ENCODE peak calls at places on chromosome 13, in nine cellular contexts. W is WERI-Rb-1; R is lower lobe of right lung; I is uterus; O is thoracic aorta; B is CD4-positive, alpha-beta memory T cell; X is fibroblast of mammary gland; C is GM23248; N is left ventricle myocardium inferior. T is an unnamed sample.

GRCh38 chr13:100728201-100728600 is 53.6 kb upstream of the TMTC4 start:
- DNase-seq in I (no peak), X (no peak), B (no peak), W (no peak), N (no peak), O (no peak), R (no peak), C (no peak), T (no peak)

GRCh38 chr13:84524586-84524985 is 642.3 kb upstream of the SLITRK1 start:
- DNase-seq in O (no peak), W (no peak), R (no peak), X (no peak), N (no peak), I (no peak), C (no peak), B (no peak), T (no peak)

GRCh38 chr13:21688056-21688455 is 17.2 kb downstream of the FGF9 start:
- DNase-seq in O (no peak), N (no peak), W (no peak), B (no peak), I (no peak), R (no peak), C (no peak), X (no peak), T (no peak)

GRCh38 chr13:114074671-114075315 is 57.6 kb downstream of the RASA3 start:
- DNase-seq in N (no peak), W (no peak), X (no peak), C (no peak), B (no peak), I (peak), R (no peak), O (no peak), T (no peak)

GRCh38 chr13:49679244-49679643 is 12.0 kb downstream of the EBPL start:
- DNase-seq in W (peak), O (no peak), B (no peak), N (no peak), R (no peak), I (no peak), C (peak), X (no peak), T (no peak)

GRCh38 chr13:75749407-75749806 is 113.3 kb downstream of the LMO7 start:
- DNase-seq in O (peak), N (no peak), B (no peak), I (no peak), C (peak), W (no peak), X (peak), R (no peak), T (no peak)

GRCh38 chr13:50320297-50320862 is 305.1 kb downstream of the KCNRG start:
- DNase-seq in N (no peak), O (no peak), R (no peak), X (peak), C (peak), W (no peak), B (no peak), I (no peak), T (no peak)

GRCh38 chr13:106570354-106570822 is 2.5 kb upstream of the ARGLU1 start:
- DNase-seq in N (peak), W (peak), O (peak), B (peak), I (peak), C (peak), R (peak), X (peak), T (peak)

GRCh38 chr13:25821761-25822160 is 230.1 kb downstream of the SHISA2 start:
- DNase-seq in W (no peak), C (no peak), R (no peak), B (no peak), X (no peak), O (no peak), N (no peak), I (no peak), T (no peak)

GRCh38 chr13:30196025-30196424 is 111.3 kb downstream of the KATNAL1 start:
- DNase-seq in X (peak), I (no peak), B (no peak), N (no peak), R (no peak), O (no peak), C (no peak), W (peak), T (no peak)

GRCh38 chr13:30972888-30973377 is 40.5 kb downstream of the TEX26 start:
- DNase-seq in I (no peak), X (no peak), N (no peak), W (no peak), R (no peak), C (peak), O (no peak), B (no peak), T (no peak)

GRCh38 chr13:21625366-21625765 is 21.4 kb upstream of the MICU2 start:
- DNase-seq in C (peak), O (no peak), R (no peak), N (no peak), B (peak), W (no peak), I (no peak), X (peak), T (no peak)

DNA sequence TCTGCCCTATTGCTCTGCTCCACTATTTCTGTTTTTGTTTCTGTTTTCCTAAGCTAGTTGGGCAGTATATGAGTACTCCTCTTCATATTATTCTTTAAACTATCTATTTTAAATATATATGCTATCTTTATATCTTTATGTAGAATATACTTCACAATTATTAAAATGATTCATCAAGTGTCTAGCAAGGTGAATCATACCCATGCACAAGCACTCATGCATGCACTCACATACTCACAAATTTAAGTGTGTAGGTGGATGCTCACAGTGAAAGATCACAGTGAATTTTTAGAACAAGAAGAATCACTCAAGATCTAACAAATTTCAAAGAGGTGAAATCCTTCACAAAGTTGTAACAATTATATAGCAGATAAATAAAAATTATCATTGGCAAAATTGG is 435.6 kb upstream of the SLITRK5 start:
- DNase-seq in W (no peak), B (no peak), X (peak), O (no peak), I (no peak), R (no peak), C (peak), N (no peak), T (no peak)
- H3K4me3 ChIP-seq in W (no peak), B (no peak), X (no peak), O (no peak), I (no peak), R (no peak), C (no peak), N (no peak), T (no peak)

GRCh38 chr13:33284016-33284415 is 1.5 kb downstream of the STARD13 start:
- DNase-seq in R (no peak), W (no peak), O (no peak), X (peak), N (no peak), I (no peak), C (peak), B (no peak), T (no peak)
- H3K4me3 ChIP-seq in R (peak), W (no peak), O (peak), X (peak), N (peak), I (peak), C (peak), B (no peak), T (peak)

GRCh38 chr13:59823495-59823894 is 340.2 kb downstream of the DIAPH3 start:
- DNase-seq in B (no peak), O (no peak), W (no peak), C (peak), N (no peak), R (no peak), X (peak), I (no peak), T (no peak)
- H3K4me3 ChIP-seq in B (no peak), O (no peak), W (no peak), C (peak), N (no peak), R (no peak), X (no peak), I (no peak), T (no peak)

GRCh38 chr13:42337808-42338600 is 66.1 kb downstream of the AKAP11 start:
- DNase-seq in W (no peak), N (no peak), X (no peak), B (no peak), I (no peak), O (no peak), R (no peak), C (no peak), T (no peak)

GRCh38 chr13:42329239-42329638 is 57.3 kb downstream of the AKAP11 start:
- DNase-seq in I (no peak), C (no peak), B (no peak), N (no peak), R (no peak), O (no peak), X (no peak), W (no peak), T (no peak)

GRCh38 chr13:42333613-42334328 is 61.8 kb downstream of the AKAP11 start:
- DNase-seq in C (peak), R (no peak), W (no peak), I (no peak), N (no peak), B (peak), O (no peak), X (peak), T (no peak)

GRCh38 chr13:42330991-42331390 is 59.0 kb downstream of the AKAP11 start:
- DNase-seq in O (no peak), B (no peak), X (peak), W (no peak), N (no peak), R (no peak), C (peak), I (no peak), T (no peak)

DNA sequence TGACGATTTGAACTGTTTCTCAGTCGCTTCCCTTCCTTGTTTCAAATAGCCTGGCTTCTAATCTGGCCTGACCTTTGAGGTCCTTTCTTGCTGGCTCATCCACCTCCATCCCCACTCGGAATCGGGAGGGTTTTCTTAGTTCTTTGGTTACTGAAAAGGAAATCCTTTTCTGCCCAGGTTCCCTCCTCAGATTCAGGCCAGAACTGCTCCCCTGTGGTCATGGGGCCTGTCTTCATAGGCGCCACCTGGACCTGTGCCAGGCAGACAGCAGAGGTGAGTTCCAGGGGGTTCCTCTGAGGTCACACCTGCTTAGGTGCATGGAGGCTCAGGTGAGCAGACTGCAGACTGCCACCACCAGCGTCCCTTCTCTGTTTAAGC is 62.4 kb downstream of the AKAP11 start:
- DNase-seq in W (no peak), X (no peak), N (no peak), B (peak), I (no peak), O (no peak), C (no peak), R (no peak), T (no peak)
- H3K4me3 ChIP-seq in W (no peak), X (no peak), N (no peak), B (no peak), I (no peak), O (no peak), C (no peak), R (no peak), T (no peak)

DNA sequence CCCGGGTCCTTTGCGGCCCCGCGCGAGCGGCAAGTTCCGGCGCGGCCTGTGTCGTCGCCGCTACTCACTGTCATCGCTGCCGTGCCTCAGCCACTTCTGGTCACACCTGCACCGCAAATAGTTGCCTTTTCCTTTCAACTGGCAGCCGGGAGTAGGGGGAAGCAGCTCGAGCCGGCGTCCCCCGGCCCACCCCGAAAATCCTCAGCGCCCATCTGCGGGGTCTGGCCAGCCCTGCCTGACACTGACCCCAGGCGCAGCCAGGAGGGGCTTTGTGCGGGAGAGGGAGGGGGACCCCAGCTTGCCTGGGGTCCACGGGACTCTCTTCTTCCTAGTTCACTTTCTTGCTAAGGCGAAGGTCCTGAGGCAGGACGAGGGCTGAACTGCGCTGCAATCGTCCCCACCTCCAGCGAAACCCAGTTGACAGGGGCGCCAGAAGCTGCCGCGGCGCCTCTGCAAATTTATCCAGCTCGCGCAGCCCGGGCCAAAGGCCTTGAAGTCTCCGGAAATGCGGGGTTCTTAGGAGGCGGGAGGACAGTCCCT is 1.7 kb downstream of the PDX1 start:
- DNase-seq in W (no peak), B (no peak), X (no peak), N (no peak), I (no peak), R (no peak), O (no peak), C (no peak), T (no peak)
- H3K4me3 ChIP-seq in W (peak), B (peak), X (no peak), N (peak), I (no peak), R (peak), O (peak), C (peak), T (peak)

GRCh38 chr13:44971656-44972595 is 17.3 kb downstream of the NUFIP1 start:
- DNase-seq in X (no peak), N (no peak), B (no peak), I (no peak), O (no peak), C (peak), R (no peak), W (no peak), T (no peak)

GRCh38 chr13:44976196-44976595 is 13.1 kb downstream of the NUFIP1 start:
- DNase-seq in X (no peak), N (no peak), C (no peak), R (no peak), W (no peak), O (no peak), B (no peak), I (no peak), T (no peak)

GRCh38 chr13:44976949-44977583 is 12.2 kb downstream of the NUFIP1 start:
- DNase-seq in R (no peak), W (no peak), I (no peak), X (no peak), B (no peak), O (no peak), C (no peak), N (no peak), T (no peak)

GRCh38 chr13:44972956-44973581 is 16.2 kb downstream of the NUFIP1 start:
- DNase-seq in X (peak), C (peak), N (no peak), B (no peak), W (no peak), I (no peak), O (no peak), R (no peak), T (no peak)

GRCh38 chr13:44974056-44974798 is 15.0 kb downstream of the NUFIP1 start:
- DNase-seq in X (peak), W (no peak), I (no peak), N (no peak), C (peak), O (peak), R (no peak), B (no peak), T (no peak)
- H3K4me3 ChIP-seq in X (no peak), W (no peak), I (no peak), N (no peak), C (no peak), O (no peak), R (no peak), B (no peak), T (no peak)

GRCh38 chr13:51981355-51981754 is 29.9 kb downstream of the ATP7B start:
- DNase-seq in N (no peak), B (no peak), X (no peak), W (no peak), C (no peak), O (no peak), I (no peak), R (no peak), T (no peak)
- H3K4me3 ChIP-seq in N (no peak), B (no peak), X (no peak), W (no peak), C (no peak), O (no peak), I (no peak), R (no peak), T (no peak)

GRCh38 chr13:33489563-33489962 is 204.0 kb upstream of the STARD13 start:
- DNase-seq in X (no peak), R (no peak), O (no peak), I (no peak), W (no peak), N (no peak), C (no peak), B (no peak), T (no peak)

GRCh38 chr13:33485247-33485646 is 199.7 kb upstream of the STARD13 start:
- DNase-seq in C (no peak), X (no peak), R (no peak), I (no peak), W (no peak), N (no peak), O (no peak), B (no peak), T (no peak)

GRCh38 chr13:33490461-33491327 is 205.1 kb upstream of the STARD13 start:
- DNase-seq in R (no peak), W (peak), N (no peak), I (peak), X (no peak), O (no peak), B (no peak), C (peak), T (no peak)

GRCh38 chr13:33483471-33483870 is 197.9 kb upstream of the STARD13 start:
- DNase-seq in C (peak), B (no peak), O (no peak), W (no peak), N (no peak), R (no peak), X (peak), I (no peak), T (no peak)

GRCh38 chr13:33487575-33488243 is 202.2 kb upstream of the STARD13 start:
- DNase-seq in N (no peak), C (peak), W (no peak), B (no peak), O (no peak), I (peak), X (peak), R (no peak), T (no peak)
- H3K4me3 ChIP-seq in N (peak), C (peak), W (no peak), B (no peak), O (peak), I (peak), X (no peak), R (peak), T (no peak)

GRCh38 chr13:81596224-81596753 is 1255.4 kb upstream of the SPRY2 start:
- DNase-seq in R (no peak), X (no peak), W (no peak), C (no peak), N (no peak), I (no peak), O (no peak), B (no peak), T (no peak)
- H3K4me3 ChIP-seq in R (no peak), X (no peak), W (no peak), C (no peak), N (no peak), I (no peak), O (no peak), B (no peak), T (no peak)